ENCODE peak calls at places on chromosomes 11 and 22, in four cellular contexts. S is transverse colon, U is ELF-1, N is epithelial cell of prostate. K is an unnamed sample.

GRCh38 chr22:29359469-29359868 is 28.9 kb downstream of the AP1B1 start:
- DNase-seq in S (peak; percentile 57), U (peak; percentile 86), N (no peak), K (peak; percentile 93)

GRCh38 chr11:62489204-62489603 is 57.4 kb downstream of the AHNAK start:
- DNase-seq in S (no peak), U (no peak), N (no peak), K (peak; percentile 93)

GRCh38 chr11:78841451-78842060 is 266.9 kb upstream of the NARS2 start:
- DNase-seq in S (no peak), U (no peak), N (no peak), K (no peak)

GRCh38 chr22:39818050-39818449 is 75.5 kb downstream of the ENTHD1 start:
- DNase-seq in S (no peak), U (no peak), N (no peak), K (peak; percentile 45)

GRCh38 chr11:119805663-119806062 is 76.7 kb upstream of the NECTIN1 start:
- DNase-seq in S (no peak), U (no peak), N (no peak), K (no peak)

GRCh38 chr11:66133216-66133775 is 63.2 kb downstream of the PACS1 start:
- DNase-seq in S (no peak), U (no peak), N (no peak), K (no peak)

GRCh38 chr22:24146791-24147353 is 34.4 kb upstream of the SUSD2 start:
- DNase-seq in S (peak; percentile 42), U (no peak), N (no peak), K (peak; percentile 94)

GRCh38 chr11:62431171-62431895 is 12.5 kb downstream of the SCGB1A1 start:
- DNase-seq in S (no peak), U (no peak), N (no peak), K (peak; percentile 90)

GRCh38 chr22:20312396-20313191 is 7.3 kb downstream of the DGCR6L start:
- DNase-seq in S (peak; percentile 4), U (no peak), N (no peak), K (peak; percentile 43)

GRCh38 chr11:29282088-29282487 is 734.7 kb downstream of the KCNA4 start:
- DNase-seq in S (no peak), U (no peak), N (peak; percentile 81), K (peak; percentile 14)

GRCh38 chr22:44952863-44953790 is 56.7 kb downstream of the PHF21B start:
- DNase-seq in S (no peak), U (no peak), N (no peak), K (no peak)

GRCh38 chr11:117885777-117886176 is 9.3 kb upstream of the FXYD6 start:
- DNase-seq in S (peak; percentile 49), U (peak; percentile 75), N (no peak), K (no peak)

GRCh38 chr11:12270215-12270797 is 107.1 kb upstream of the PARVA start:
- DNase-seq in S (no peak), U (no peak), N (no peak), K (peak; percentile 64)

GRCh38 chr11:120134106-120134930 is 3.6 kb downstream of the TRIM29 start:
- DNase-seq in S (peak; percentile 4), U (peak; percentile 2), N (no peak), K (peak; percentile 31)

GRCh38 chr11:78313181-78313788 is 104.3 kb downstream of the GAB2 start:
- DNase-seq in S (peak; percentile 52), U (no peak), N (peak; percentile 54), K (peak; percentile 95)

GRCh38 chr11:41989173-41989572 is 529.7 kb upstream of the LRRC4C start:
- DNase-seq in S (no peak), U (no peak), N (no peak), K (no peak)

GRCh38 chr22:35359380-35360065 is 21.4 kb upstream of the HMOX1 start:
- DNase-seq in S (no peak), U (no peak), N (no peak), K (peak; percentile 37)

GRCh38 chr11:125916683-125917337 is 12.5 kb downstream of the DDX25 start:
- DNase-seq in S (peak; percentile 82), U (no peak), N (no peak), K (no peak)

GRCh38 chr11:66218846-66219620 is 49.4 kb upstream of the RAB1B start:
- DNase-seq in S (no peak), U (no peak), N (no peak), K (no peak)

GRCh38 chr11:89220684-89221339 is 43.1 kb downstream of the TYR start:
- DNase-seq in S (no peak), U (no peak), N (no peak), K (no peak)

GRCh38 chr22:45284705-45285305 is at the start of gene UPK3A:
- DNase-seq in S (peak; percentile 88), U (peak; percentile 67), N (no peak), K (no peak)

GRCh38 chr11:94149435-94149834 is 20.8 kb downstream of the PANX1 start:
- DNase-seq in S (no peak), U (no peak), N (no peak), K (no peak)

GRCh38 chr22:27504360-27504759 is 297.2 kb downstream of the MN1 start:
- DNase-seq in S (no peak), U (peak; percentile 49), N (no peak), K (no peak)

GRCh38 chr22:45322873-45323525 is 13.3 kb downstream of the FAM118A start:
- DNase-seq in S (no peak), U (no peak), N (no peak), K (no peak)

GRCh38 chr11:121129362-121130340 is 28.6 kb downstream of the TECTA start:
- DNase-seq in S (no peak), U (no peak), N (no peak), K (no peak)

GRCh38 chr11:93143800-93144199 is 54.0 kb downstream of the SLC36A4 start:
- DNase-seq in S (no peak), U (no peak), N (no peak), K (no peak)

GRCh38 chr11:36002196-36002595 is 58.3 kb downstream of the LDLRAD3 start:
- DNase-seq in S (no peak), U (peak; percentile 45), N (no peak), K (no peak)

GRCh38 chr11:83259559-83259958 is 26.6 kb downstream of the CCDC90B start:
- DNase-seq in S (no peak), U (no peak), N (no peak), K (no peak)